ENCODE peak calls at places on chromosomes 2 and 18, in four cellular contexts. T is AG09309, C is left ventricle myocardium inferior, P is IMR-90. U is an unnamed sample.

GRCh38 chr2:25955036-25955435 is 27.3 kb downstream of the KIF3C start:
- DNase-seq in C (no peak), P (peak; percentile 21), T (no peak), U (no peak)

GRCh38 chr2:74290466-74291216 is 52.6 kb downstream of the SLC4A5 start:
- DNase-seq in C (no peak), P (no peak), T (no peak), U (no peak)

GRCh38 chr2:151297882-151298281 is 8.4 kb upstream of the NMI start:
- DNase-seq in C (no peak), T (no peak), P (peak; percentile 11), U (no peak)

GRCh38 chr2:195674491-195675226 is 17.6 kb downstream of the SLC39A10 start:
- DNase-seq in T (no peak), P (peak; percentile 85), C (no peak), U (no peak)

GRCh38 chr2:45269149-45269793 is 260.0 kb upstream of the SIX2 start:
- DNase-seq in P (peak; percentile 36), C (no peak), T (no peak), U (no peak)

GRCh38 chr2:118865106-118865505 is 17.7 kb upstream of the EN1 start:
- DNase-seq in T (peak; percentile 24), P (peak; percentile 46), C (no peak), U (no peak)

GRCh38 chr2:150549381-150549780 is 61.9 kb upstream of the RND3 start:
- DNase-seq in C (no peak), P (no peak), T (no peak), U (no peak)

GRCh38 chr2:38997784-38998183 is 108.1 kb downstream of the ARHGEF33 start:
- DNase-seq in P (peak; percentile 98), C (no peak), T (peak; percentile 80), U (peak; percentile 25)

GRCh38 chr2:188765522-188765921 is 208.7 kb upstream of the COL3A1 start:
- DNase-seq in P (peak; percentile 12), C (no peak), T (no peak), U (no peak)

GRCh38 chr2:190626656-190627055 is 22.2 kb upstream of the NAB1 start:
- DNase-seq in T (no peak), P (no peak), C (no peak), U (no peak)

GRCh38 chr2:43758738-43759137 is 15.1 kb upstream of the DYNC2LI1 start:
- DNase-seq in P (no peak), T (peak; percentile 11), C (no peak), U (no peak)

GRCh38 chr18:22378672-22379282 is 38.9 kb downstream of the CTAGE1 start:
- DNase-seq in P (peak; percentile 30), T (no peak), C (no peak), U (no peak)

GRCh38 chr2:85802337-85803103 is 48.7 kb downstream of the ATOH8 start:
- DNase-seq in C (no peak), P (peak; percentile 93), T (no peak), U (no peak)

GRCh38 chr2:195647302-195647701 is 9.7 kb upstream of the SLC39A10 start:
- DNase-seq in T (no peak), P (no peak), C (no peak), U (no peak)

GRCh38 chr2:55014962-55015939 is 35.0 kb downstream of the RTN4 start:
- DNase-seq in C (no peak), P (peak; percentile 65), T (peak; percentile 59), U (peak; percentile 77)

GRCh38 chr2:238521870-238522269 is 95.1 kb downstream of the ASB1 start:
- DNase-seq in P (no peak), C (no peak), T (no peak), U (no peak)

GRCh38 chr18:5515007-5515744 is 28.6 kb downstream of the EPB41L3 start:
- DNase-seq in T (no peak), P (no peak), C (no peak), U (no peak)

GRCh38 chr2:146661494-146662096 is 1183.2 kb upstream of the ACVR2A start:
- DNase-seq in P (peak; percentile 60), T (peak; percentile 7), C (no peak), U (no peak)

GRCh38 chr2:5021148-5021547 is 671.0 kb upstream of the SOX11 start:
- DNase-seq in P (no peak), T (no peak), C (no peak), U (no peak)

GRCh38 chr2:5020451-5020850 is 671.7 kb upstream of the SOX11 start:
- DNase-seq in C (no peak), P (no peak), T (no peak), U (no peak)

GRCh38 chr2:5019324-5019723 is 672.9 kb upstream of the SOX11 start:
- DNase-seq in P (no peak), T (no peak), C (no peak), U (no peak)

GRCh38 chr2:5022056-5022455 is 670.1 kb upstream of the SOX11 start:
- DNase-seq in T (no peak), P (no peak), C (no peak), U (no peak)
- TF ChIP-seq CTCF in T (no peak), P (no peak), C (no peak), U (no peak)

GRCh38 chr2:205002390-205002789 is 457.1 kb downstream of the PARD3B start:
- DNase-seq in P (no peak), C (no peak), T (no peak), U (no peak)

GRCh38 chr2:205003288-205003687 is 458.0 kb downstream of the PARD3B start:
- DNase-seq in T (no peak), C (no peak), P (no peak), U (no peak)

DNA sequence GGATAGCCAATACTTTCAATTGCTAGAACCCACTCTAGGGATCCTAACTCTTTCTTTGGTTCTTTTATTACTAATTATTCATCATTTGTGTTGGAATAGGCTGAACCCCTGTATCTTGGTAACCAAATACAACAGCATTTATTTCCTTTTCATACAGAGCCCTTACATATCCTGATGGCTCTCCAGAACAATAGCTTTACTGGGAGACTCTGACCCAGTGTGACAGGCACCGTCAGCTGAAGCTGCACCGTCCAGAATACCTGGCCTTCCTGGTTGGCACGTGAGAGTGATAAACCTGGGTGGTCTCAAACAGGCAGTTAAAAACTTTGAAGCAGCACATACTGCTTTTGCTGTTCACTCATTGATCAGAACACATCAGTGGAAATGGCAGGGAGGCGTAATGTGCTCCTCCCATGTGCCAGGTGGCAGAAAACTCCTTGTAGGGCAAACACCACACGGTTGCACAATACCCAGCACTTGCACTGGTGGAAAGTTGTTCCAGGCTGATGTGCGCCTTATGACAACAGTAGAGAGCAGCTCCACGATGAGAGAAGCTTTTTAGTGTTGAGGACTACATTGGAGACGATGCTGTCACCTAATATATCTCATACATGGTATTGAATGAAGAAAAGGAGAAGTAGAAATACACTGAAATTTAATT is 456.2 kb downstream of the PARD3B start:
- DNase-seq in C (no peak), P (no peak), T (no peak), U (no peak)
- H3K4me3 ChIP-seq in C (no peak overlapping the region), P (no peak overlapping the region), T (no peak overlapping the region), U (no peak overlapping the region)

GRCh38 chr18:58991127-58991798 is 126.6 kb downstream of the ZNF532 start:
- DNase-seq in C (no peak), T (no peak), P (peak; percentile 43), U (no peak)
- TF ChIP-seq CTCF in C (peak; percentile 16), T (no peak), P (no peak), U (no peak)

GRCh38 chr2:7417845-7418244 is 500.6 kb downstream of the RNF144A start:
- DNase-seq in T (no peak), P (no peak), C (no peak), U (no peak)
- H3K4me3 ChIP-seq in T (no peak overlapping the region), P (no peak overlapping the region), C (no peak overlapping the region), U (no peak overlapping the region)